ENCODE peak calls at places on chromosomes 3 and 15, in ten cellular contexts. P is astrocyte of the spinal cord, A is keratinocyte, N is SJSA1, W is Karpas-422, I is sigmoid colon, K is IMR-90, B is A549, D is OCI-LY7, G is adipocyte. Q is an unnamed sample.

GRCh38 chr15:32042269-32042996 is 12.1 kb downstream of the CHRNA7 start:
- DNase-seq in P (no peak), A (peak), N (no peak), W (no peak), I (no peak), K (no peak), B (no peak), D (no peak), G (peak), Q (no peak)

GRCh38 chr15:31302029-31302657 is 24.5 kb upstream of the KLF13 start:
- DNase-seq in P (no peak), A (no peak), N (no peak), W (peak), I (peak), K (no peak), B (no peak), D (no peak), G (no peak), Q (no peak)

GRCh38 chr3:111971533-111971932 is 7.3 kb upstream of the ABHD10 start:
- DNase-seq in P (no peak), A (no peak), N (no peak), W (no peak), I (no peak), K (no peak), B (no peak), D (no peak), G (no peak), Q (no peak)

GRCh38 chr3:132029182-132029902 is 5.5 kb downstream of the CPNE4 start:
- DNase-seq in P (peak), A (no peak), N (peak), W (peak), I (peak), K (peak), B (peak), D (peak), G (peak), Q (peak)

GRCh38 chr3:172513488-172513887 is 9.7 kb downstream of the TNFSF10 start:
- DNase-seq in P (no peak), A (no peak), N (peak), W (no peak), I (no peak), K (peak), B (no peak), D (no peak), G (no peak), Q (no peak)

GRCh38 chr3:71031914-71032521 is 551.5 kb downstream of the FOXP1 start:
- DNase-seq in P (no peak), A (no peak), N (no peak), W (peak), I (peak), K (no peak), B (no peak), D (peak), G (no peak), Q (no peak)

GRCh38 chr15:44101944-44102343 is 93.1 kb downstream of the FRMD5 start:
- DNase-seq in P (peak), A (peak), N (peak), W (no peak), I (no peak), K (peak), B (peak), D (no peak), G (peak), Q (no peak)

GRCh38 chr3:66017084-66017990 is 21.4 kb downstream of the MAGI1 start:
- DNase-seq in P (no peak), A (no peak), N (no peak), W (no peak), I (no peak), K (no peak), B (peak), D (no peak), G (no peak), Q (no peak)

GRCh38 chr3:190338717-190339116 is 16.5 kb upstream of the CLDN1 start:
- DNase-seq in P (no peak), A (peak), N (no peak), W (no peak), I (no peak), K (peak), B (peak), D (no peak), G (no peak), Q (no peak)

GRCh38 chr3:136336329-136337100 is 86.4 kb downstream of the PCCB start:
- DNase-seq in P (peak), A (no peak), N (no peak), W (no peak), I (no peak), K (peak), B (no peak), D (no peak), G (peak), Q (no peak)

GRCh38 chr3:131551761-131552160 is 49.0 kb upstream of the MRPL3 start:
- DNase-seq in P (no peak), A (no peak), N (no peak), W (no peak), I (no peak), K (no peak), B (no peak), D (no peak), G (no peak), Q (no peak)

GRCh38 chr3:157669403-157669802 is 166.2 kb upstream of the VEPH1 start:
- DNase-seq in P (no peak), A (no peak), N (no peak), W (no peak), I (no peak), K (no peak), B (no peak), D (no peak), G (peak), Q (no peak)

GRCh38 chr3:187986514-187986934 is 167.4 kb upstream of the LPP start:
- DNase-seq in P (peak), A (peak), N (peak), W (peak), I (no peak), K (peak), B (peak), D (no peak), G (peak), Q (no peak)

GRCh38 chr3:189260556-189261493 is 89.1 kb downstream of the TPRG1 start:
- DNase-seq in P (no peak), A (no peak), N (no peak), W (no peak), I (no peak), K (no peak), B (no peak), D (no peak), G (peak), Q (no peak)

GRCh38 chr3:133514418-133514817 is 59.1 kb upstream of the CDV3 start:
- DNase-seq in P (no peak), A (no peak), N (no peak), W (no peak), I (no peak), K (no peak), B (no peak), D (no peak), G (no peak), Q (no peak)

GRCh38 chr3:146882206-146882605 is 277.1 kb upstream of the PLSCR5 start:
- DNase-seq in P (no peak), A (no peak), N (no peak), W (no peak), I (no peak), K (no peak), B (no peak), D (no peak), G (no peak), Q (no peak)

GRCh38 chr3:29642393-29643033 is 361.6 kb downstream of the RBMS3 start:
- DNase-seq in P (peak), A (no peak), N (peak), W (no peak), I (no peak), K (peak), B (peak), D (no peak), G (peak), Q (no peak)

GRCh38 chr15:95937128-95937528 is 393.4 kb upstream of the NR2F2 start:
- DNase-seq in P (no peak), A (no peak), N (no peak), W (no peak), I (no peak), K (peak), B (no peak), D (no peak), G (no peak), Q (no peak)

GRCh38 chr15:28986108-28986507 is 100.3 kb downstream of the APBA2 start:
- DNase-seq in P (no peak), A (no peak), N (no peak), W (no peak), I (no peak), K (no peak), B (no peak), D (no peak), G (no peak), Q (no peak)

GRCh38 chr15:36109943-36110658 is 469.3 kb upstream of the CDIN1 start:
- DNase-seq in P (peak), A (no peak), N (no peak), W (no peak), I (no peak), K (peak), B (no peak), D (no peak), G (no peak), Q (no peak)

GRCh38 chr3:171792549-171792948 is 17.7 kb downstream of the PLD1 start:
- DNase-seq in P (no peak), A (no peak), N (no peak), W (no peak), I (no peak), K (no peak), B (no peak), D (no peak), G (no peak), Q (no peak)

GRCh38 chr3:17041009-17041408 is 156.3 kb downstream of the PLCL2 start:
- DNase-seq in P (peak), A (no peak), N (no peak), W (no peak), I (no peak), K (no peak), B (no peak), D (no peak), G (no peak), Q (no peak)

GRCh38 chr3:25870452-25870851 is 80.6 kb downstream of the OXSM start:
- DNase-seq in P (no peak), A (no peak), N (no peak), W (no peak), I (no peak), K (peak), B (no peak), D (no peak), G (no peak), Q (no peak)

GRCh38 chr3:12288466-12289129 is at the start of gene PPARG:
- DNase-seq in P (peak), A (no peak), N (no peak), W (no peak), I (no peak), K (no peak), B (peak), D (no peak), G (peak), Q (no peak)

GRCh38 chr3:42613462-42613861 is 13.0 kb downstream of the NKTR start:
- DNase-seq in P (no peak), A (no peak), N (no peak), W (no peak), I (no peak), K (no peak), B (peak), D (peak), G (peak), Q (no peak)

GRCh38 chr15:63504979-63505841 is 817 bp downstream of the USP3 start:
- DNase-seq in P (peak), A (no peak), N (peak), W (peak), I (peak), K (peak), B (peak), D (peak), G (peak), Q (no peak)

GRCh38 chr3:169283902-169284451 is 379.5 kb downstream of the MECOM start:
- DNase-seq in P (no peak), A (no peak), N (no peak), W (no peak), I (no peak), K (no peak), B (no peak), D (no peak), G (no peak), Q (no peak)

GRCh38 chr3:169285057-169285990 is 378.2 kb downstream of the MECOM start:
- DNase-seq in P (no peak), A (no peak), N (no peak), W (no peak), I (no peak), K (no peak), B (no peak), D (no peak), G (no peak), Q (no peak)

GRCh38 chr3:169288548-169288947 is 375.0 kb downstream of the MECOM start:
- DNase-seq in P (no peak), A (no peak), N (no peak), W (no peak), I (no peak), K (no peak), B (no peak), D (no peak), G (no peak), Q (no peak)

GRCh38 chr3:169286992-169287391 is 376.5 kb downstream of the MECOM start:
- DNase-seq in P (no peak), A (no peak), N (no peak), W (no peak), I (no peak), K (no peak), B (no peak), D (no peak), G (no peak), Q (no peak)

GRCh38 chr3:169286214-169286613 is 377.3 kb downstream of the MECOM start:
- DNase-seq in P (no peak), A (no peak), N (no peak), W (no peak), I (no peak), K (no peak), B (no peak), D (no peak), G (no peak), Q (no peak)
- H3K4me3 ChIP-seq in P (no peak), A (no peak), N (no peak), W (no peak), I (no peak), K (no peak), B (no peak), D (no peak), G (no peak), Q (no peak)

GRCh38 chr3:101721650-101721917 is 2.8 kb upstream of the CEP97 start:
- DNase-seq in P (no peak), A (no peak), N (no peak), W (no peak), I (no peak), K (no peak), B (no peak), D (peak), G (no peak), Q (no peak)
- H3K4me3 ChIP-seq in P (no peak), A (peak), N (no peak), W (no peak), I (no peak), K (no peak), B (no peak), D (peak), G (no peak), Q (no peak)

GRCh38 chr15:85545185-85545584 is 164.8 kb downstream of the AKAP13 start:
- DNase-seq in P (no peak), A (no peak), N (no peak), W (no peak), I (no peak), K (peak), B (no peak), D (no peak), G (peak), Q (no peak)
- H3K4me3 ChIP-seq in P (no peak), A (no peak), N (no peak), W (no peak), I (peak), K (no peak), B (no peak), D (no peak), G (peak), Q (peak)

GRCh38 chr15:76345269-76345879 is 8.8 kb downstream of the ISL2 start:
- DNase-seq in P (no peak), A (no peak), N (no peak), W (no peak), I (no peak), K (no peak), B (no peak), D (no peak), G (no peak), Q (no peak)
- H3K4me3 ChIP-seq in P (no peak), A (peak), N (no peak), W (no peak), I (peak), K (no peak), B (no peak), D (no peak), G (no peak), Q (peak)

GRCh38 chr15:60740787-60741354 is 261.9 kb upstream of the ICE2 start:
- DNase-seq in P (no peak), A (no peak), N (no peak), W (peak), I (no peak), K (peak), B (no peak), D (no peak), G (peak), Q (no peak)

GRCh38 chr15:60744826-60745225 is 265.9 kb upstream of the ICE2 start:
- DNase-seq in P (no peak), A (no peak), N (no peak), W (peak), I (peak), K (no peak), B (no peak), D (no peak), G (no peak), Q (peak)

GRCh38 chr15:60740231-60740630 is 261.3 kb upstream of the ICE2 start:
- DNase-seq in P (no peak), A (no peak), N (no peak), W (peak), I (no peak), K (no peak), B (no peak), D (no peak), G (no peak), Q (no peak)

DNA sequence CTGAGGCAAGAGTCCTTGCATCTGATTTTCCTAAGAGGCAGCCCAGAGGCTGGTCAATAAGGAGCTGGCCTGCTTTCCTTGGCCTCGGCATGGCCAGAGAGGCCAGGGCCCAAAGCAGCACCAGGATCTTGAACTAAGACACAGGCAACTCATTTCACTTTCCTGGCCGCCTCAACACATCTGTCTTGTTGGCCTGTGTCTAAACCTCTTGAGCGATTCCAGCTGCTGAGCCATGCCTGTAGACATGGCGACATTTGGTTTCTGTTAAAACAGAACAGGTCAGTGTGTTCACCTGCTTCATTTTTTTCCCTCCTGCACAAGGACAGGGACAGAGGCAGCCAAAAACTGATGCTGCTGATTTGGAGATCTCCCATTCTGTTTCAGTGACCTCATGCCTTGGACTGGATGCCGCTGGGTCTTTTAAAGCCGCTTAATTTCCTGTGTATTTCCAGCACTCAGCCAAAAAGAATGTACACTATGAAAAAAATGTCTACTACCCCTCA is 266.6 kb upstream of the ICE2 start:
- DNase-seq in P (peak), A (no peak), N (no peak), W (peak), I (peak), K (peak), B (no peak), D (no peak), G (peak), Q (no peak)
- H3K4me3 ChIP-seq in P (no peak), A (no peak), N (no peak), W (no peak), I (no peak), K (no peak), B (no peak), D (no peak), G (peak), Q (no peak)

GRCh38 chr3:182544542-182544941 is 248.8 kb upstream of the ATP11B start:
- DNase-seq in P (no peak), A (no peak), N (no peak), W (peak), I (no peak), K (no peak), B (no peak), D (no peak), G (no peak), Q (no peak)
- H3K4me3 ChIP-seq in P (no peak), A (no peak), N (no peak), W (no peak), I (no peak), K (no peak), B (no peak), D (no peak), G (no peak), Q (no peak)

DNA sequence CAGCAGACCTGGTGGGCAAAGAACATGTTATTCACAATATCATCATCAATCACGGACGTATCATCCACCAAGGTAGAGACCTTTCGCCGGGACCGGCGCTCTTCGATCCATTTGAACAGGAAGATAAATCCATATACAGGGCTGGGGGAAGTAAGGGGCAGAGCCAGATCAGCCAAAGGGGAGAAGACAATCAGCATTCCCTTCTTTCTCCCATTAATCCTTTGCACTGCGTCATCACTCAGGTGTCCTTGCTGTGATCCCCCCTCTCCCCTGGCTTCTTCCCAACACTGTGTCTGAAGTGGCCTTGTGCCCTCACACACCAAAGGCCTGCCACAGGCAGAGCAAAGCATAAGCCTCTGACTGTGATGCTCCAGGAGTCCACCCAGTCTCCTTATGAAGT is 36.4 kb downstream of the SEMA3G start:
- DNase-seq in P (no peak), A (no peak), N (no peak), W (no peak), I (peak), K (no peak), B (no peak), D (no peak), G (no peak), Q (no peak)
- H3K4me3 ChIP-seq in P (no peak), A (peak), N (peak), W (peak), I (peak), K (no peak), B (peak), D (peak), G (peak), Q (peak)

Q was measured in suprapubic skin.